ENCODE peak calls at places on chromosomes 12 and 14, in nine cellular contexts. Y is activated CD4-positive, alpha-beta T cell treated with anti-CD3 and anti-CD28 coated beads for 24 hours; Q is hippocampal formation; I is AG08396; X is NCI-H524 treated with DMSO at 0.1 percent for 48 hours; H is GM13976; W is heart right ventricle; F is GM13977; K is AG08395. U is an unnamed sample.

GRCh38 chr14:38592764-38593442 is 337.0 kb upstream of the CLEC14A start:
- DNase-seq in Q (no peak), F (no peak), K (peak; percentile 12), X (no peak), Y (no peak), H (no peak), W (peak; percentile 50), I (no peak), U (no peak)

GRCh38 chr12:95412826-95413311 is 61.1 kb upstream of the METAP2 start:
- DNase-seq in X (no peak), K (peak; percentile 91), F (no peak), W (no peak), Q (no peak), I (peak; percentile 70), Y (no peak), H (no peak), U (peak; percentile 60)

GRCh38 chr14:65732112-65732511 is 319.6 kb downstream of the FUT8 start:
- DNase-seq in X (no peak), I (no peak), K (no peak), Q (no peak), F (peak; percentile 59), H (peak; percentile 59), W (no peak), Y (no peak), U (no peak)

GRCh38 chr12:11822071-11822818 is 172.8 kb downstream of the ETV6 start:
- DNase-seq in H (peak; percentile 39), W (no peak), X (peak; percentile 20), F (no peak), I (no peak), Q (no peak), Y (peak; percentile 34), K (no peak), U (peak; percentile 70)

GRCh38 chr12:88188180-88188579 is 46.1 kb downstream of the TMTC3 start:
- DNase-seq in F (no peak), K (no peak), H (no peak), X (no peak), Q (no peak), Y (no peak), I (no peak), W (no peak), U (peak; percentile 27)

GRCh38 chr12:124517260-124518050 is 50.0 kb downstream of the NCOR2 start:
- DNase-seq in H (no peak), Y (no peak), F (no peak), I (peak; percentile 63), X (no peak), K (peak; percentile 49), W (peak; percentile 83), Q (peak; percentile 63), U (no peak)

GRCh38 chr12:87368259-87368658 is 660.9 kb downstream of the C12orf50 start:
- DNase-seq in F (no peak), W (no peak), K (no peak), Y (no peak), I (no peak), H (no peak), X (no peak), Q (no peak), U (no peak)

GRCh38 chr12:998020-998874 is 7.2 kb downstream of the ERC1 start:
- DNase-seq in Y (no peak), I (no peak), F (peak; percentile 66), H (peak; percentile 51), X (no peak), Q (no peak), W (no peak), K (no peak), U (no peak)

GRCh38 chr12:100234591-100235304 is 32.1 kb downstream of the DEPDC4 start:
- DNase-seq in I (peak; percentile 28), X (no peak), W (no peak), F (peak; percentile 42), Y (no peak), K (peak; percentile 55), H (peak; percentile 40), Q (no peak), U (peak; percentile 24)

GRCh38 chr12:11838403-11838802 is 188.9 kb downstream of the ETV6 start:
- DNase-seq in K (no peak), Y (no peak), F (no peak), H (no peak), W (no peak), I (no peak), Q (no peak), X (no peak), U (no peak)

GRCh38 chr12:132427999-132428871 is 61.7 kb upstream of the FBRSL1 start:
- DNase-seq in H (no peak), X (no peak), Q (no peak), I (no peak), W (no peak), K (no peak), Y (no peak), F (no peak), U (no peak)

GRCh38 chr14:46259536-46259935 is 392.0 kb downstream of the RPL10L start:
- DNase-seq in Q (no peak), X (no peak), Y (no peak), F (no peak), W (no peak), H (no peak), K (no peak), I (no peak), U (no peak)

GRCh38 chr14:56243110-56243509 is 124.9 kb downstream of the PELI2 start:
- DNase-seq in I (no peak), X (no peak), K (no peak), F (no peak), H (no peak), Q (no peak), Y (no peak), W (no peak), U (no peak)

GRCh38 chr12:4047441-4047840 is 174.2 kb upstream of the PARP11 start:
- DNase-seq in Q (no peak), X (no peak), I (no peak), F (peak; percentile 3), Y (no peak), K (no peak), W (no peak), H (no peak), U (no peak)

GRCh38 chr14:66105819-66106218 is 380.4 kb upstream of the CCDC196 start:
- DNase-seq in I (no peak), K (peak; percentile 86), Y (no peak), Q (no peak), F (no peak), H (no peak), X (no peak), W (no peak), U (peak; percentile 31)

U was measured in foreskin keratinocyte.